ENCODE peak calls at places on chromosomes 5 and 9, in six cellular contexts. N is HCT116, Q is K562, T is SK-N-MC, E is H1, P is GM12878. Y is an unnamed sample.

GRCh38 chr5:168537176-168537575 is 8.1 kb downstream of the FBLL1 start:
- DNase-seq in N (no peak), Q (no peak), T (no peak), E (no peak), P (no peak), Y (no peak)

GRCh38 chr9:136328011-136328621 is 777 bp downstream of the GPSM1 start:
- DNase-seq in N (no peak), Q (no peak), T (no peak), E (no peak), P (no peak), Y (peak; percentile 36)

GRCh38 chr9:69590241-69590640 is 81.9 kb downstream of the APBA1 start:
- DNase-seq in N (no peak), Q (no peak), T (no peak), E (no peak), P (no peak), Y (no peak)

GRCh38 chr9:126293522-126293889 is 33.1 kb upstream of the MVB12B start:
- DNase-seq in N (no peak), Q (peak; percentile 35), T (no peak), E (no peak), P (no peak), Y (no peak)

GRCh38 chr5:56516936-56517521 is 283.9 kb upstream of the ANKRD55 start:
- DNase-seq in N (no peak), Q (no peak), T (no peak), E (no peak), P (no peak), Y (peak; percentile 52)

GRCh38 chr5:135448796-135449507 is 1.8 kb upstream of the DCANP1 start:
- DNase-seq in N (no peak), Q (no peak), T (no peak), E (no peak), P (no peak), Y (peak; percentile 12)

GRCh38 chr9:128215491-128216404 is 12.6 kb downstream of the DNM1 start:
- DNase-seq in N (no peak), Q (peak; percentile 71), T (no peak), E (no peak), P (no peak), Y (peak; percentile 51)

GRCh38 chr5:5017827-5018559 is 122.1 kb upstream of the ADAMTS16 start:
- DNase-seq in N (no peak), Q (no peak), T (no peak), E (no peak), P (no peak), Y (no peak)

GRCh38 chr5:427415-428087 is 15.4 kb upstream of the EXOC3 start:
- DNase-seq in N (no peak), Q (no peak), T (no peak), E (no peak), P (no peak), Y (no peak)

GRCh38 chr5:35369965-35370790 is 139.9 kb upstream of the PRLR start:
- DNase-seq in N (no peak), Q (no peak), T (no peak), E (no peak), P (no peak), Y (no peak)

GRCh38 chr5:6717687-6718086 is 4.5 kb downstream of the TENT4A start:
- DNase-seq in N (no peak), Q (no peak), T (no peak), E (no peak), P (no peak), Y (no peak)

GRCh38 chr9:115225459-115226116 is 107.6 kb upstream of the TNC start:
- DNase-seq in N (no peak), Q (no peak), T (no peak), E (no peak), P (no peak), Y (no peak)

GRCh38 chr9:91676042-91676441 is 252.4 kb upstream of the NFIL3 start:
- DNase-seq in N (peak; percentile 18), Q (no peak), T (no peak), E (no peak), P (peak; percentile 3), Y (peak; percentile 43)

GRCh38 chr9:99253134-99253533 is 31.1 kb downstream of the SEC61B start:
- DNase-seq in N (no peak), Q (no peak), T (no peak), E (no peak), P (peak; percentile 68), Y (no peak)

GRCh38 chr9:108910402-108910801 is 23.5 kb downstream of the ELP1 start:
- DNase-seq in N (no peak), Q (no peak), T (no peak), E (no peak), P (no peak), Y (no peak)

GRCh38 chr9:124012368-124013262 is 1.0 kb downstream of the LHX2 start:
- DNase-seq in N (no peak), Q (no peak), T (no peak), E (no peak), P (no peak), Y (no peak)

GRCh38 chr5:19625562-19625961 is 362.4 kb downstream of the CDH18 start:
- DNase-seq in N (no peak), Q (no peak), T (no peak), E (no peak), P (no peak), Y (no peak)

GRCh38 chr5:24059716-24060115 is 552.3 kb downstream of the PRDM9 start:
- DNase-seq in N (no peak), Q (no peak), T (no peak), E (no peak), P (no peak), Y (no peak)

GRCh38 chr5:79109527-79110492 is 1.8 kb upstream of the BHMT start:
- DNase-seq in N (peak; percentile 29), Q (peak; percentile 52), T (no peak), E (no peak), P (no peak), Y (no peak)

GRCh38 chr9:127180457-127181314 is 58.3 kb upstream of the ANGPTL2 start:
- DNase-seq in N (no peak), Q (no peak), T (no peak), E (no peak), P (no peak), Y (no peak)

GRCh38 chr5:75335952-75336624 is 932 bp upstream of the HMGCR start:
- DNase-seq in N (peak; percentile 73), Q (peak; percentile 24), T (peak; percentile 62), E (no peak), P (peak; percentile 32), Y (peak; percentile 79)

GRCh38 chr9:18568969-18569368 is 95.0 kb downstream of the ADAMTSL1 start:
- DNase-seq in N (no peak), Q (no peak), T (no peak), E (no peak), P (no peak), Y (no peak)

GRCh38 chr5:10649518-10650410 is 85.9 kb downstream of the ANKRD33B start:
- DNase-seq in N (no peak), Q (no peak), T (no peak), E (no peak), P (no peak), Y (no peak)

GRCh38 chr9:98248737-98249474 is 6.5 kb downstream of the TBC1D2 start:
- DNase-seq in N (no peak), Q (peak; percentile 42), T (no peak), E (no peak), P (no peak), Y (peak; percentile 71)

GRCh38 chr9:19033015-19033414 is at the start of gene SAXO1:
- DNase-seq in N (no peak), Q (no peak), T (no peak), E (no peak), P (no peak), Y (no peak)

GRCh38 chr5:139415221-139415861 is 11.5 kb upstream of the SPATA24 start:
- DNase-seq in N (no peak), Q (no peak), T (no peak), E (no peak), P (no peak), Y (no peak)

GRCh38 chr5:181173420-181174342 is 26.3 kb downstream of the OR2V2 start:
- DNase-seq in N (peak; percentile 86), Q (peak; percentile 36), T (no peak), E (peak; percentile 94), P (peak; percentile 84), Y (no peak)

GRCh38 chr9:110919609-110920008 is 118.7 kb downstream of the LPAR1 start:
- DNase-seq in N (no peak), Q (no peak), T (no peak), E (no peak), P (no peak), Y (peak; percentile 79)

GRCh38 chr9:132645306-132645705 is 24.5 kb downstream of the DDX31 start:
- DNase-seq in N (no peak), Q (no peak), T (no peak), E (no peak), P (no peak), Y (no peak)

GRCh38 chr5:174793684-174794328 is 69.4 kb downstream of the MSX2 start:
- DNase-seq in N (peak; percentile 29), Q (peak; percentile 59), T (no peak), E (peak; percentile 23), P (no peak), Y (peak; percentile 92)

GRCh38 chr5:32217886-32218396 is 43.8 kb upstream of the GOLPH3 start:
- DNase-seq in N (no peak), Q (no peak), T (no peak), E (no peak), P (no peak), Y (peak; percentile 41)

GRCh38 chr5:74035521-74035937 is 409.5 kb downstream of the ARHGEF28 start:
- DNase-seq in N (peak; percentile 36), Q (no peak), T (no peak), E (no peak), P (peak; percentile 59), Y (peak; percentile 54)

GRCh38 chr9:91421987-91422765 is 1.5 kb downstream of the NFIL3 start:
- DNase-seq in N (no peak), Q (no peak), T (no peak), E (no peak), P (no peak), Y (peak; percentile 53)

GRCh38 chr5:14829396-14829795 is 42.2 kb downstream of the ANKH start:
- DNase-seq in N (no peak), Q (no peak), T (no peak), E (no peak), P (no peak), Y (peak; percentile 40)

GRCh38 chr5:176547811-176548210 is 1.3 kb upstream of the CDHR2 start:
- DNase-seq in N (no peak), Q (no peak), T (no peak), E (no peak), P (no peak), Y (no peak)
- H3K9ac ChIP-seq in N (no peak overlapping the region), Q (no peak overlapping the region), T (no peak overlapping the region), E (no peak overlapping the region), P (no peak overlapping the region), Y (no peak overlapping the region)

GRCh38 chr5:169944922-169945675 is 35.2 kb downstream of the INSYN2B start:
- DNase-seq in N (no peak), Q (no peak), T (no peak), E (no peak), P (no peak), Y (peak; percentile 28)
- H3K9ac ChIP-seq in N (no peak overlapping the region), Q (no peak overlapping the region), T (no peak overlapping the region), E (no peak overlapping the region), P (no peak overlapping the region), Y (peak overlapping the region; percentile 73)

GRCh38 chr5:179805070-179805528 is 1.6 kb downstream of the MGAT4B start:
- DNase-seq in N (no peak), Q (no peak), T (no peak), E (no peak), P (no peak), Y (no peak)
- H3K9ac ChIP-seq in N (peak overlapping the region; percentile 88), Q (peak overlapping the region; percentile 91), T (peak overlapping the region; percentile 76), E (no peak overlapping the region), P (peak overlapping the region; percentile 77), Y (peak overlapping the region; percentile 89)

DNA sequence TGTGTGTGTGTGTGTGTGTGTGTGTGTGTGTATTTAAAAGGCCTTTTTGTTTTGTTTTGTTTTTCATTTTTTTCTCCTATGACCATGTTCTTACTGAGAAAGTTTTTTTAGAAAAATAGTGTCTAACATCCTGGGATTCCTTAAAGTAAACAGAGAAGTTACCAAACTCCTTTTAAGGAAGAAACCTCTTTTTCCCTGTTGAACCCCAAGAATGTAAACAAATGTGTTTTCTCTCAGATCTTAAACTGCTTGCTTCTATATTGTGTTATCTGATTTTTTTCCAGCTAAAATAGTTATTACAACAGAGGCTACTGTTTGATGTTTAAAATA is 49.5 kb upstream of the SNAPC3 start:
- DNase-seq in N (no peak), Q (no peak), T (no peak), E (no peak), P (no peak), Y (peak; percentile 80)
- H3K9ac ChIP-seq in N (no peak overlapping the region), Q (no peak overlapping the region), T (no peak overlapping the region), E (no peak overlapping the region), P (no peak overlapping the region), Y (no peak overlapping the region)

Y was measured in adipocyte.